ENCODE peak calls at places on chromosome 22, in five cellular contexts. E is NB4, J is hepatocyte, S is Peyer's patch, P is H9. V is an unnamed sample.
A peak's percentile ranks its signal among the peaks of the same experiment; 100 is the strongest.

GRCh38 chr22:42371112-42371900 is 60.9 kb downstream of the NFAM1 start:
- DNase-seq in E (no peak), P (no peak), J (no peak), S (no peak), V (no peak)

GRCh38 chr22:32100711-32101110 is 57.6 kb downstream of the SLC5A1 start:
- DNase-seq in P (no peak), E (no peak), S (no peak), J (no peak), V (no peak)

GRCh38 chr22:39454385-39454871 is 2.4 kb upstream of the MGAT3 start:
- DNase-seq in J (no peak), E (no peak), P (peak; percentile 70), S (peak; percentile 87), V (no peak)

GRCh38 chr22:29172216-29172615 is 33.5 kb upstream of the EMID1 start:
- DNase-seq in P (no peak), S (peak; percentile 18), E (no peak), J (no peak), V (no peak)

GRCh38 chr22:37334461-37334858 is 52.2 kb downstream of the CYTH4 start:
- DNase-seq in P (no peak), J (no peak), S (no peak), E (no peak), V (no peak)

GRCh38 chr22:22810471-22810870 is 77.1 kb upstream of the IGLL5 start:
- DNase-seq in S (no peak), E (no peak), J (peak; percentile 27), P (no peak), V (peak; percentile 82)

GRCh38 chr22:28978158-28978557 is 83.5 kb downstream of the C22orf31 start:
- DNase-seq in P (no peak), J (no peak), E (peak; percentile 28), S (no peak), V (no peak)

GRCh38 chr22:39528681-39529486 is 3.7 kb downstream of the RPS19BP1 start:
- DNase-seq in P (peak; percentile 95), S (peak; percentile 97), E (peak; percentile 94), J (peak; percentile 96), V (peak; percentile 96)

GRCh38 chr22:32789797-32790620 is 11.5 kb upstream of the TIMP3 start:
- DNase-seq in S (no peak), P (no peak), J (no peak), E (no peak), V (no peak)

GRCh38 chr22:41963453-41964105 is 5.7 kb upstream of the SEPTIN3 start:
- DNase-seq in J (no peak), S (no peak), E (no peak), P (no peak), V (no peak)

DNA sequence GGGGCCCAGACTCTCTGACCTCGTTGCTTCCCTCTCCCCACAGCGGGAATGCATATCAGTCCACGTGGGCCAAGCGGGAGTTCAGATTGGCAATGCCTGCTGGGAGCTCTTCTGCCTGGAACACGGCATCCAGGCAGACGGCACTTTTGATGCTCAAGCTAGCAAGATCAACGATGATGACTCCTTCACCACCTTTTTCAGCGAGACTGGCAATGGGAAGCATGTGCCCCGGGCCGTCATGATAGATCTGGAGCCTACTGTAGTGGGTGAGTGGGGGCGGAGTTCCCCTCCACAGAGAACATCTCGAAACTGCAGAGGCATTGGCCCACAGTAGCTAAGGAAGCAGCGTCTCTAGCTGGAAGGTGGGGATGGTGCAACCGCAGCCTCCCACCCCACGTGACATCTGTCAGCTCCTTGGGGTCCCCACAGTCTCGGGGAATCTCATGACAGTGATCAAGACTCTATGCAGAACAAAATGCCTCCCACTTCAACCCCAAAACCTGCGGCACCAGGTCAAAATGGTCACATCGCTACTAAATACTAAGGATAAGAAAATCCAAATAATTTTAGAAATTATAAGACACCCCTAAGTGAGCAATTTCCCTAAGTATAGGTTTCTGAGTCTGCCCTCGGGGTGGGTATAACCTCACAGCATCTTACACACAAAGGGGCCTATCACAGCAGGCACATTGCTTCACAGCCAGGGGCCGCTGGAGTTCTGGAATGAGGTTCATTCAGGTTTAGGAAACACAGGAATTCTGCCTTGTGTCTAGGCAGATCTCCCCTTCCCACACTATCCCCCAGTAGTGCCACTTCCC is 11.0 kb downstream of the TUBA8 start:
- DNase-seq in P (peak; percentile 47), S (no peak), J (no peak), E (no peak), V (no peak)
- TF ChIP-seq CTCF in P (peak; percentile 29), S (no peak), J (peak; percentile 4), E (no peak), V (no peak)

GRCh38 chr22:35967046-35967397 is 61.6 kb downstream of the RBFOX2 start:
- DNase-seq in J (no peak), P (no peak), E (no peak), S (no peak), V (no peak)

GRCh38 chr22:35970601-35971417 is 57.8 kb downstream of the RBFOX2 start:
- DNase-seq in P (no peak), J (no peak), S (no peak), E (no peak), V (no peak)

GRCh38 chr22:35961480-35961902 is 67.1 kb downstream of the RBFOX2 start:
- DNase-seq in S (no peak), J (peak; percentile 57), E (no peak), P (peak; percentile 80), V (no peak)

GRCh38 chr22:35963237-35963810 is 65.3 kb downstream of the RBFOX2 start:
- DNase-seq in E (no peak), J (no peak), P (no peak), S (no peak), V (no peak)

DNA sequence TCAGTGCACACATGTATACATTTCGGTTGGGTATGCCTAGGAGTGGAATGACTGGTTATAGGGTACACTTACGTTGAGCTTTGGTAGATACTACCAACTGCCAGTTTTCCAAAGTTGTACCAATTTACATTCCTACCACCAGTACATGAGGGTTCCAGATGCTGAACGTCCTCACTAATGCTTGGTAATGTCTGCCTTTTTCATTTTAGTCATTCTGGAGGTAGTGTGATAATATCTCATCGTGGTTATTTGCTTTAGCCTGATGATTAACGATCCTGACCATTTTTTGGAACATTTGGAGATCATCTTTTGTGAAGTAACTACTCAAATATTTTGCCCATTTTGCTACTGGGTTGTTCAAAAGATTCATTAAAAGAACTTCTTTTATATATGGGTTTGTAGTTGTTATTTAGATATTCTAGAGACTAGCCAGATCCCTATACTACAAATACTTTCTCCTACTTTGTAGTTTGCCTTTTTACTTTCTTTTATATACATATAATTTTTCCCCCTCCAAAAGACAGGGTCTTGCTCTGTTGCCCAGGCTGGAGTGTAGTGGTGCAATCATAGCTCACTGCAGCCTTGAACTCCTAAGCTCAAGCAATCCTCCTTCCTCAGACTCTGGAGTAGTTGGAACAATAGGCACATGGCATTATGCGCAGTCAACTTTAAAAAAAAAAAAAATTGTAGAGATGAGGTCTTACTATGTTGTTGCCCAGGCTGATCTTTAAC is 62.1 kb downstream of the RBFOX2 start:
- DNase-seq in S (no peak), P (no peak), J (no peak), E (no peak), V (no peak)
- TF ChIP-seq CTCF in S (no peak), P (no peak), J (no peak), E (no peak), V (no peak)

GRCh38 chr22:46002757-46003270 is 25.9 kb upstream of the WNT7B start:
- DNase-seq in S (no peak), E (peak; percentile 50), J (no peak), P (no peak), V (no peak)
- TF ChIP-seq CTCF in S (no peak), E (no peak), J (no peak), P (no peak), V (no peak)

DNA sequence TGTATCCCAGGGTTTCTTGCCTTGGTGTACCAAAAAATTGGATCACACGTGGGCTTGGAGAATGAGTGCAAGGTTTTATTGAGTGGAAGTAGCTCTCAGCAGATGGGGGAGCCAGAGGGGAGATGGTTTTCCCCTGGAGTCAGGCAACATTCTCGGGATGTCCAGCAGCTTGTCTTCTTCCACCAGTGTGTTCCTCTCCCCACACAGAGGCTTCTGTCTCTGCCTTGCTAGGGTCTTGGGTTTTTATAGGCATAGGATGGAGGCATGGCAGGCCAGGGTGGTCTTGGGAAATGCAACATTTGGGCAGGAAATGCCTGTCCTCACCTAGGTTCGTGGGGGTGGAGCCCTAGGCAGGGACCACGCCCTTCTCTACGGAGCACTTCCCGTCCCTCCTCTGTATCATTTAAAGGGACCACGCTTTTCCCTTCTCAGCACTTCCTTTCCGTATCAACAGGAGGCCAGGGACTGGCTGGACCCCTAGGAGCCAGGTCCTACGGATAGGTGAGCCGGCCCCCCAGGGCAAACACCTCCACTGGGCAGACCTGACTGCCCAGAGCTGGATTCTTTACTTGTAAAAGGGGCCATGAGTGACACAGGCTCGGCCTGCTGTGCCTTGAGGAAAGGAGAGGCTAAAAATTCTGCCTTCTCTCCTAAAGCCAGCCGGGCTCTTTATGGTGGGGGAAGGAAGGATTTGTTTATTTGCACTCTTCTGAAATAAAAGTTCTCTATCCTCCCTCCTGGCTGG is 55.3 kb upstream of the CCDC188 start:
- DNase-seq in S (peak; percentile 92), E (peak; percentile 83), J (peak; percentile 77), P (peak; percentile 69), V (no peak)
- TF ChIP-seq CTCF in S (peak; percentile 43), E (no peak), J (no peak), P (no peak), V (no peak)

GRCh38 chr22:20567993-20568417 is 60.6 kb downstream of the MED15 start:
- DNase-seq in J (peak; percentile 45), E (no peak), P (no peak), S (no peak), V (no peak)
- TF ChIP-seq CTCF in J (peak; percentile 29), E (no peak), P (peak; percentile 53), S (peak; percentile 11), V (peak; percentile 51)

GRCh38 chr22:26618487-26618886 is 660 bp upstream of the CRYBB1 start:
- DNase-seq in E (no peak), S (no peak), J (no peak), P (no peak), V (no peak)

GRCh38 chr22:26621663-26622062 is at the start of gene CRYBA4:
- DNase-seq in P (no peak), S (no peak), E (no peak), J (no peak), V (no peak)

GRCh38 chr22:26619510-26619909 is 1.7 kb upstream of the CRYBB1 start:
- DNase-seq in P (no peak), S (no peak), J (no peak), E (no peak), V (no peak)

GRCh38 chr22:26617251-26618199 is at the start of gene CRYBB1:
- DNase-seq in S (peak; percentile 53), P (no peak), E (peak; percentile 23), J (no peak), V (no peak)

GRCh38 chr22:26620197-26620596 is 1.6 kb upstream of the CRYBA4 start:
- DNase-seq in S (no peak), E (no peak), J (no peak), P (no peak), V (no peak)
- TF ChIP-seq CTCF in S (no peak), E (no peak), J (no peak), P (no peak), V (no peak)

DNA sequence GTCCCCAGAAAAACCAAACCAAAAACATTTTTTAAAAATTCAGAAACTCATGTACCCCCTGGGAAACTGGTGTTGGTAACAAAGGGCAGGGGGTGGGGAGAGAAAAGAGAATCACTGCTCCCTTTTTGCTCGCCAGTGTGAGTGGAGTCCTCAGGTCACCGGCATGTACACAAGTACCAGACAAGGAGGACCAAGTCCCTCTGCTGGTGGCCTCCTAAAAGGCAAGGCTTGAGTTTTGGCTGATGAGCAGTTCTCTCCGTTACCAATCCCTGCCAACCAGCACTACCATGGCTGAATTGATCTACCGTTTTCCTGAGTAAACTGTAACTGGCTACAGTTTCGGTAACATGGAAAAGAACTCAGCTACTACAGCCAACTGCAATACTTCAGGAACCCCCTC is 22.0 kb downstream of the APOL5 start:
- DNase-seq in S (no peak), P (no peak), J (no peak), E (no peak), V (peak; percentile 51)
- TF ChIP-seq CTCF in S (peak; percentile 33), P (peak; percentile 56), J (peak; percentile 6), E (peak; percentile 17), V (peak; percentile 26)

V was measured in osteocyte.